ENCODE peak calls at places on chromosomes 7 and 10, in six cellular contexts. A is cardiac muscle cell, Q is stomach, P is mammary epithelial cell, I is sigmoid colon, E is mesenchymal stem cell. V is an unnamed sample. For H3K4me1, the result is how much of the 10 kb centered on the place peaks cover.

GRCh38 chr10:21431799-21432198 is 93.7 kb downstream of the SKIDA1 start:
- DNase-seq in I (no peak), E (no peak), Q (no peak), A (no peak), P (no peak), V (no peak)

GRCh38 chr10:67788028-67788886 is 49.7 kb downstream of the DNAJC12 start:
- DNase-seq in I (no peak), A (peak), E (no peak), P (no peak), Q (peak), V (peak)

GRCh38 chr10:119428789-119429188 is 113.7 kb downstream of the RGS10 start:
- DNase-seq in I (no peak), A (no peak), E (peak), Q (no peak), P (peak), V (no peak)

GRCh38 chr7:22356010-22356854 is 722 bp downstream of the RAPGEF5 start:
- DNase-seq in I (no peak), P (peak), Q (peak), E (no peak), A (peak), V (peak)

GRCh38 chr7:113968713-113969112 is 49.9 kb upstream of the PPP1R3A start:
- DNase-seq in E (no peak), A (peak), I (no peak), P (no peak), Q (no peak), V (no peak)

GRCh38 chr7:138064856-138065357 is 11.4 kb upstream of the AKR1D1 start:
- DNase-seq in P (peak), Q (no peak), A (peak), I (no peak), E (peak), V (no peak)

GRCh38 chr10:132958886-132959295 is 16.5 kb upstream of the CFAP46 start:
- DNase-seq in I (peak), A (no peak), E (no peak), P (no peak), Q (peak), V (no peak)

GRCh38 chr7:141696386-141696785 is 5.6 kb downstream of the DENND11 start:
- DNase-seq in Q (no peak), A (no peak), E (no peak), P (no peak), I (no peak), V (no peak)

GRCh38 chr7:30412810-30413504 is 65.6 kb downstream of the NOD1 start:
- DNase-seq in I (no peak), A (peak), Q (peak), P (peak), E (peak), V (peak)

GRCh38 chr7:81684513-81685262 is 85.2 kb downstream of the HGF start:
- DNase-seq in E (peak), Q (peak), P (peak), I (peak), A (peak), V (peak)

GRCh38 chr10:3681642-3682554 is 103.1 kb downstream of the KLF6 start:
- DNase-seq in P (no peak), I (no peak), A (no peak), Q (no peak), E (no peak), V (no peak)

GRCh38 chr10:61378865-61379264 is 74.3 kb downstream of the TMEM26 start:
- DNase-seq in E (no peak), A (no peak), I (no peak), Q (no peak), P (no peak), V (no peak)

GRCh38 chr10:116113721-116114501 is 159.1 kb downstream of the GFRA1 start:
- DNase-seq in P (peak), Q (no peak), E (peak), I (no peak), A (no peak), V (no peak)

GRCh38 chr10:95391570-95392249 is 100.9 kb upstream of the PDLIM1 start:
- DNase-seq in P (peak), E (peak), I (no peak), Q (no peak), A (peak), V (no peak)

GRCh38 chr10:88540355-88540754 is 42.8 kb downstream of the RNLS start:
- DNase-seq in A (no peak), E (no peak), I (no peak), P (no peak), Q (no peak), V (no peak)

GRCh38 chr7:95265634-95266033 is 58.7 kb downstream of the PON1 start:
- DNase-seq in I (no peak), Q (no peak), E (no peak), A (no peak), P (no peak), V (no peak)

GRCh38 chr7:151428393-151429231 is 11.3 kb downstream of the CRYGN start:
- DNase-seq in E (peak), I (peak), A (peak), P (peak), Q (no peak), V (no peak)

GRCh38 chr10:72953687-72954086 is 919 bp downstream of the PLA2G12B start:
- DNase-seq in I (no peak), P (peak), Q (no peak), A (peak), E (no peak), V (peak)

GRCh38 chr7:129209067-129209926 is 15.5 kb upstream of the AHCYL2 start:
- DNase-seq in A (no peak), E (no peak), I (no peak), Q (no peak), P (no peak), V (no peak)

GRCh38 chr7:77310982-77311381 is 105.2 kb downstream of the GSAP start:
- DNase-seq in P (no peak), Q (no peak), I (no peak), A (no peak), E (no peak), V (no peak)

GRCh38 chr10:131188494-131188893 is 123.0 kb downstream of the TCERG1L start:
- DNase-seq in E (no peak), I (no peak), P (no peak), A (no peak), Q (no peak), V (no peak)

GRCh38 chr7:55427800-55428199 is 62.7 kb downstream of the LANCL2 start:
- DNase-seq in I (no peak), A (no peak), P (no peak), E (no peak), Q (no peak), V (no peak)

GRCh38 chr10:28587970-28588290 is 55.0 kb downstream of the WAC start:
- DNase-seq in A (peak), E (peak), Q (peak), P (peak), I (no peak), V (peak)

GRCh38 chr7:28474267-28474618 is 61.9 kb downstream of the CREB5 start:
- DNase-seq in P (no peak), E (no peak), A (no peak), I (no peak), Q (no peak), V (no peak)

GRCh38 chr10:95485445-95485844 is 75.7 kb downstream of the SORBS1 start:
- DNase-seq in P (no peak), I (peak), Q (no peak), A (no peak), E (no peak), V (no peak)

GRCh38 chr10:125343118-125343752 is 182.9 kb upstream of the CTBP2 start:
- DNase-seq in E (peak), A (peak), I (no peak), Q (no peak), P (peak), V (peak)

GRCh38 chr10:8060010-8060703 is 5.7 kb downstream of the GATA3 start:
- DNase-seq in P (peak), Q (no peak), A (no peak), I (no peak), E (peak), V (peak)

GRCh38 chr7:50305697-50306300 is 1.3 kb downstream of the IKZF1 start:
- DNase-seq in A (no peak), I (no peak), Q (no peak), E (no peak), P (no peak), V (no peak)

GRCh38 chr7:50304911-50305621 is 550 bp downstream of the IKZF1 start:
- DNase-seq in P (no peak), Q (no peak), I (no peak), E (no peak), A (peak), V (peak)

GRCh38 chr7:50303082-50303893 is 1.2 kb upstream of the IKZF1 start:
- DNase-seq in A (no peak), Q (no peak), E (no peak), I (no peak), P (no peak), V (no peak)

GRCh38 chr7:50303894-50304157 is 690 bp upstream of the IKZF1 start:
- DNase-seq in I (no peak), A (no peak), P (no peak), Q (no peak), E (no peak), V (no peak)

GRCh38 chr7:50304158-50304910 is at the start of gene IKZF1:
- DNase-seq in I (peak), A (peak), P (peak), Q (peak), E (peak), V (no peak)
- H3K27ac ChIP-seq in I (peak), A (no peak), P (no peak), Q (peak), E (no peak), V (peak)

DNA sequence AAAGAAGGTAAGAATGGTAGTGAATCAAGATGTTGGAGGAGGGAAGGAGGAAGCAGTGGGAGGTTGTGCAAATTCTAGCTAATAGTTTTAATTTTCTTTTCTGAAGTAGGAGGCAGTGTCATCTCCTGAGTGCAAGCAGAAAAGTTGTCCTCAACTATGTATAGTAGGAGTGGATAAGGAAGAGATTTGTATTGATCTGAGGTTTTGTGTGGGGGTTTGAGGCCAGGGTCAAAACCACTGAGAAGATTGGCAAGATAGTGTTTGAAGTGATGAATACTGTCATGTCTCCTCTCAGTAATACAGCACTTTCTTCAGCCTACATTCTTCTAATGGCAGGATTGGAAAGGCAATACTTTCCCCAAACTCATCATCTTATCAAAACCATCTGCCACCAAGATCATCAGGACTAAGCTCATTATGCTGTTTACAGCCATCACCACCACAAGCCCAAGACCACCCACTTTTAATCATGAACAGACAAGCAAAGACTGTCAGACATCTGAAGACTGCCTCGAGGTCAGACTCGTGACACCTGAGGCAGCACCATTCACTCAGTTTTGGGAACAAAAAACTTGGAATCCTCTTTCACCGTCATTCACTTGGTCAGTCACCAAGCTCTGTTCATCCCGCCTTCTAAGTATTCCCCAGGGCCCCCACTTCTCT is 1.5 kb upstream of the MIOS start:
- DNase-seq in A (no peak), Q (no peak), I (no peak), E (no peak), P (no peak), V (no peak)
- H3K4me3 ChIP-seq in A (no peak), Q (peak), I (no peak), E (no peak), P (no peak), V (no peak)

GRCh38 chr7:92797693-92798092 is 38.7 kb downstream of the CDK6 start:
- DNase-seq in P (peak), A (no peak), Q (no peak), I (no peak), E (peak), V (no peak)

GRCh38 chr7:92797284-92797683 is 39.1 kb downstream of the CDK6 start:
- DNase-seq in I (no peak), P (no peak), Q (no peak), A (no peak), E (no peak), V (no peak)

GRCh38 chr7:92799446-92800211 is 36.7 kb downstream of the CDK6 start:
- DNase-seq in E (no peak), I (no peak), Q (no peak), P (no peak), A (no peak), V (no peak)

GRCh38 chr7:92802398-92802797 is 34.0 kb downstream of the CDK6 start:
- DNase-seq in Q (no peak), E (no peak), I (no peak), P (no peak), A (no peak), V (no peak)

DNA sequence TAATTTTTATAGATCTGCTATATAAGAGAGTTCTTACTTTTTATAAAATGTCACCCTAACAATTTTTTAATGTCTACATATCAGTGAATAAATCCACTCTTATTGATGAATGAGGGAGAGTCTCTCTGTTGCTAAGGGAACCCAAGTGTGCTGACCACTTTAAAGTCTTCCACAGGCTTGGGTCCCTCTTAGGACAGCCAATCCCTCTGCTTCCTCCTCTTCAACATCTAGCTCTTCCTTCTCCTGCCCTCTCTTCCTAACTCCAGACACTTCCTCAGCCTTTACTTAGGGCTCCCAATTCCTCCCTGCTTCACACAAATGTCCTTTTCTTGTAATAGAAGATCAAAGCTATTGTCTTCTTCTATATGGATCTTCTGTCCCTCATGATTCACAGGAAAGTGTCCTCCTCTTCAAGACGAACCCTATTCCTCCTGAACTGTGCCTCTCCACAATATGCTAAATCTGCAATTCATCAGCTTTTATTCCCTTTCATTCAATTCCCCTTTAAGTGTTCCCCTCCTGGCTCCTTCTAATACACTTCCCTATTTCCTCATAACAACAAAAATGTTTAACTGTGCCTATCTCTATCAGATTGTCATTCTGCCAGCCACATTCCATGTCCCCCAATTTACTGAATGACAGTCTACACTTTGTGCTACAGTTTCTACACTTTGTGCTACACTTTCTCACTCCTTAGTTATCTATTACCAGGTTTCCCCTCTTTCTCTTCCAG is 37.7 kb downstream of the CDK6 start:
- DNase-seq in A (no peak), E (no peak), I (no peak), P (no peak), Q (no peak), V (no peak)
- H3K4me1 ChIP-seq in A (under half), E (under half), I (under half), P (under half), Q (under half), V (under half)

DNA sequence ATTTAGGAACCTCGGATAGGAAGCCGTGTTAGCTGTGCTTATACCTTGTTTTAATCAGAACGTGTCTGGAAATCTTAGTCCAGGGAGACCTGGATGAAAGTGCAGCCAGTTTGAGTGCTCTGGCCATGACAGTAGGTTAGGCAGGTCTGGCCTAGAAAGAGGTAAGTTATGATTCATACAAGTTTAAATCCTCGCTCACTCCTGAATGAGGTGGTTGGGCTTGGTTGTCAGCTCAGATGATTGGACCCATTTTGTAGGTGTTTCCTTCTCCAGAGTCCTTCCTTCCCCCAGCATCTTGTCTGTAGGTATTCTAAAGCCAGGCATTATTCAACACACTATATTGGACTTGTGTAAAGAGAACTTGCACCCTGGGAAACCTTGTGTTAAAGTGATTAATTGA is 561.9 kb upstream of the GALNT17 start:
- DNase-seq in P (no peak), Q (no peak), E (no peak), I (no peak), A (no peak), V (no peak)
- H3K27ac ChIP-seq in P (no peak), Q (no peak), E (no peak), I (no peak), A (peak), V (no peak)

DNA sequence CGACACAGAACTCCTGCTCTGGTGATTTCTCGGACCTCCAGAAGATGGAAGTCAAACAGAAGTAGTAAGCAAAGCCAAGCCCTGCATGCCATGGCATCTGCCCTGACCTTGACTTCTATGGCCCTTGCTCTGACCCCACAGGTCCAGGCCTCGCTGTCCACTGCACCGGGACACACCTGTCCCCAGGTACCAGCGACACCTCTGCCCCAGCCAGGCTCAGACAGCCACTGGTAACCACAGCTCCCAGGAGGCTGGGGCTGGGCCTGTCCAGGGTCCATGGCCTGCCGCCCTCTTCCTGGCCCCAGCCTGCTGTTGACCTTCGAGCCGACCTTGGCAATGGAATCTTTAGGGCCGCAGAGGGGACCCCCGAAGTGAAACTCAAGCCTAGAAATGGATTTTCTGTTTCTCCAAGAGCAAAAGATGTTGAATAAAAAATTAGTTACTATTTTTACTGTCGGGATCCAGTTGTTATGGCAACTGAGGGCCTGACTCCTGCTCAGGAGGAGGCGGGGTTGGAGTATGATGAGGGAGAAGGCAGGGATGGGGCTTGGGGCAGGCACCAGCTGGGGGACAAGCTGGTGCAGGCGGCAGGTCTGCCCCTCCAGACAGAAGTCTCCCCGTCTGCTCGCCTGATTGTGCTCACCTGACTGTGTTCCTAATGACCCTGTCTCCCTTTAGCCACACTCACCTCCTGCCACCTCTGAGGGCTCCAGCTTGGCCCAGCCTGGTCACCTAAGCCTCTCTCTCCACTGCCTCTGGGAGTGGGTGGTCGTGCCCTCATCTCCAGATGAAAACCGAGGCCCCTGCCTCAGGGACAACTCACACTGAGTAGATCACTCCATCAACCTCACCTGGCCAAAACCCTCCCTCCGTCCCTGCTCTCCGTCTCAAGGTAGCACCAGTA is 4.1 kb upstream of the MMD2 start:
- DNase-seq in E (no peak), I (no peak), A (no peak), Q (no peak), P (no peak), V (no peak)
- H3K4me3 ChIP-seq in E (no peak), I (no peak), A (no peak), Q (no peak), P (no peak), V (no peak)

GRCh38 chr7:131011976-131012375 is 278.0 kb upstream of the KLF14 start:
- DNase-seq in I (no peak), E (peak), A (no peak), Q (no peak), P (peak), V (peak)

GRCh38 chr7:131011437-131011752 is 277.4 kb upstream of the KLF14 start:
- DNase-seq in Q (no peak), P (no peak), I (no peak), E (no peak), A (no peak), V (no peak)

GRCh38 chr7:131013716-131014115 is 279.7 kb upstream of the KLF14 start:
- DNase-seq in P (no peak), Q (no peak), A (no peak), I (no peak), E (no peak), V (no peak)

GRCh38 chr7:131010714-131011436 is 276.9 kb upstream of the KLF14 start:
- DNase-seq in E (peak), P (no peak), I (no peak), A (no peak), Q (no peak), V (no peak)

GRCh38 chr7:131012477-131013031 is 278.5 kb upstream of the KLF14 start:
- DNase-seq in P (no peak), Q (no peak), A (no peak), I (no peak), E (no peak), V (no peak)
- H3K4me1 ChIP-seq in P (half or more), Q (half or more), A (under half), I (half or more), E (under half), V (under half)

GRCh38 chr10:122878799-122879338 is 512 bp downstream of the FAM24B start:
- DNase-seq in E (no peak), P (no peak), I (no peak), Q (no peak), A (no peak), V (peak)
- H3K27ac ChIP-seq in E (no peak), P (peak), I (peak), Q (peak), A (no peak), V (peak)

V was measured in small intestine.